ENCODE peak calls at places on chromosomes 12 and 14, in ten cellular contexts. One of them, this sample, is unnamed.

GRCh38 chr12:122981036-122981471 is 573 bp downstream of the ARL6IP4 start:
- DNase-seq in heart left ventricle: no peak
- DNase-seq in ovary: no peak
- DNase-seq in pancreas: no peak
- DNase-seq in T-helper 1 cell: no peak
- DNase-seq in stimulated activated CD4-positive, alpha-beta T cell treated with anti-CD3 and anti-CD28 coated beads, Interleukin-4, amount 100 ng/mL, for 24 hours: no peak
- DNase-seq in DMS53: peak; percentile 70
- DNase-seq in IMR-90: no peak
- DNase-seq in stimulated activated effector memory CD8-positive, alpha-beta T cell treated with anti-CD3 and anti-CD28 coated beads, Interleukin-12 subunit alpha, Interleukin-12 subunit beta, amount 100 ng/mL, for 72 hours: no peak
- DNase-seq in right lobe of liver: no peak
- DNase-seq in this sample: peak; percentile 37

GRCh38 chr12:121505513-121505912 is 75.3 kb downstream of the KDM2B start:
- DNase-seq in right lobe of liver: no peak
- DNase-seq in stimulated activated CD4-positive, alpha-beta T cell treated with anti-CD3 and anti-CD28 coated beads, Interleukin-4, amount 100 ng/mL, for 24 hours: no peak
- DNase-seq in stimulated activated effector memory CD8-positive, alpha-beta T cell treated with anti-CD3 and anti-CD28 coated beads, Interleukin-12 subunit alpha, Interleukin-12 subunit beta, amount 100 ng/mL, for 72 hours: no peak
- DNase-seq in DMS53: no peak
- DNase-seq in IMR-90: peak; percentile 45
- DNase-seq in pancreas: no peak
- DNase-seq in heart left ventricle: no peak
- DNase-seq in ovary: no peak
- DNase-seq in T-helper 1 cell: no peak
- DNase-seq in this sample: no peak

GRCh38 chr12:121299662-121300061 is 3.2 kb upstream of the CAMKK2 start:
- DNase-seq in ovary: no peak
- DNase-seq in T-helper 1 cell: no peak
- DNase-seq in stimulated activated CD4-positive, alpha-beta T cell treated with anti-CD3 and anti-CD28 coated beads, Interleukin-4, amount 100 ng/mL, for 24 hours: no peak
- DNase-seq in heart left ventricle: no peak
- DNase-seq in pancreas: no peak
- DNase-seq in stimulated activated effector memory CD8-positive, alpha-beta T cell treated with anti-CD3 and anti-CD28 coated beads, Interleukin-12 subunit alpha, Interleukin-12 subunit beta, amount 100 ng/mL, for 72 hours: no peak
- DNase-seq in right lobe of liver: no peak
- DNase-seq in DMS53: peak; percentile 35
- DNase-seq in IMR-90: no peak
- DNase-seq in this sample: no peak

GRCh38 chr12:64451687-64452558 is at the start of gene TBK1:
- DNase-seq in stimulated activated CD4-positive, alpha-beta T cell treated with anti-CD3 and anti-CD28 coated beads, Interleukin-4, amount 100 ng/mL, for 24 hours: peak; percentile 65
- DNase-seq in DMS53: peak; percentile 97
- DNase-seq in ovary: peak; percentile 87
- DNase-seq in pancreas: peak; percentile 92
- DNase-seq in right lobe of liver: peak; percentile 94
- DNase-seq in heart left ventricle: peak; percentile 92
- DNase-seq in stimulated activated effector memory CD8-positive, alpha-beta T cell treated with anti-CD3 and anti-CD28 coated beads, Interleukin-12 subunit alpha, Interleukin-12 subunit beta, amount 100 ng/mL, for 72 hours: peak; percentile 77
- DNase-seq in T-helper 1 cell: peak; percentile 58
- DNase-seq in IMR-90: peak; percentile 84
- DNase-seq in this sample: peak; percentile 90

GRCh38 chr12:124872068-124872719 is 8.5 kb upstream of the SCARB1 start:
- DNase-seq in right lobe of liver: peak; percentile 89
- DNase-seq in ovary: no peak
- DNase-seq in heart left ventricle: no peak
- DNase-seq in DMS53: no peak
- DNase-seq in IMR-90: no peak
- DNase-seq in stimulated activated effector memory CD8-positive, alpha-beta T cell treated with anti-CD3 and anti-CD28 coated beads, Interleukin-12 subunit alpha, Interleukin-12 subunit beta, amount 100 ng/mL, for 72 hours: no peak
- DNase-seq in T-helper 1 cell: no peak
- DNase-seq in stimulated activated CD4-positive, alpha-beta T cell treated with anti-CD3 and anti-CD28 coated beads, Interleukin-4, amount 100 ng/mL, for 24 hours: no peak
- DNase-seq in pancreas: no peak
- DNase-seq in this sample: no peak

GRCh38 chr14:76780875-76781647 is 19.8 kb downstream of the VASH1 start:
- DNase-seq in stimulated activated effector memory CD8-positive, alpha-beta T cell treated with anti-CD3 and anti-CD28 coated beads, Interleukin-12 subunit alpha, Interleukin-12 subunit beta, amount 100 ng/mL, for 72 hours: no peak
- DNase-seq in right lobe of liver: no peak
- DNase-seq in stimulated activated CD4-positive, alpha-beta T cell treated with anti-CD3 and anti-CD28 coated beads, Interleukin-4, amount 100 ng/mL, for 24 hours: no peak
- DNase-seq in T-helper 1 cell: no peak
- DNase-seq in IMR-90: peak; percentile 18
- DNase-seq in DMS53: no peak
- DNase-seq in heart left ventricle: peak; percentile 39
- DNase-seq in pancreas: no peak
- DNase-seq in ovary: no peak
- DNase-seq in this sample: no peak

GRCh38 chr12:112906712-112907414 is at the start of gene OAS1:
- DNase-seq in pancreas: peak; percentile 13
- DNase-seq in IMR-90: peak; percentile 22
- DNase-seq in stimulated activated effector memory CD8-positive, alpha-beta T cell treated with anti-CD3 and anti-CD28 coated beads, Interleukin-12 subunit alpha, Interleukin-12 subunit beta, amount 100 ng/mL, for 72 hours: no peak
- DNase-seq in right lobe of liver: peak; percentile 56
- DNase-seq in DMS53: peak; percentile 91
- DNase-seq in T-helper 1 cell: peak; percentile 4
- DNase-seq in stimulated activated CD4-positive, alpha-beta T cell treated with anti-CD3 and anti-CD28 coated beads, Interleukin-4, amount 100 ng/mL, for 24 hours: peak; percentile 34
- DNase-seq in heart left ventricle: peak; percentile 38
- DNase-seq in ovary: peak; percentile 20
- DNase-seq in this sample: peak; percentile 79

GRCh38 chr12:19130224-19131019 is 889 bp downstream of the PLEKHA5 start:
- DNase-seq in heart left ventricle: peak; percentile 43
- DNase-seq in right lobe of liver: peak; percentile 70
- DNase-seq in IMR-90: no peak
- DNase-seq in stimulated activated CD4-positive, alpha-beta T cell treated with anti-CD3 and anti-CD28 coated beads, Interleukin-4, amount 100 ng/mL, for 24 hours: no peak
- DNase-seq in stimulated activated effector memory CD8-positive, alpha-beta T cell treated with anti-CD3 and anti-CD28 coated beads, Interleukin-12 subunit alpha, Interleukin-12 subunit beta, amount 100 ng/mL, for 72 hours: peak; percentile 24
- DNase-seq in ovary: peak; percentile 44
- DNase-seq in T-helper 1 cell: peak; percentile 4
- DNase-seq in DMS53: peak; percentile 81
- DNase-seq in pancreas: peak; percentile 36
- DNase-seq in this sample: peak; percentile 59

This sample was measured in HT-29.